ENCODE peak calls at places on chromosomes 5 and 9, in eight cellular contexts. Q, T, W, O, S, B, Z and Y are unnamed samples.

GRCh38 chr9:1875921-1876448 is 139.2 kb upstream of the SMARCA2 start:
- DNase-seq in Q (no peak), W (no peak), Z (no peak), S (no peak), O (no peak), B (no peak), T (no peak), Y (no peak)

GRCh38 chr9:37034320-37034937 is 361 bp upstream of the PAX5 start:
- DNase-seq in T (peak; percentile 84), B (peak; percentile 71), W (peak; percentile 80), S (no peak), O (no peak), Q (no peak), Z (peak; percentile 92), Y (no peak)

GRCh38 chr5:142143878-142144277 is 35.3 kb downstream of the NDFIP1 start:
- DNase-seq in W (peak; percentile 62), B (no peak), Q (peak; percentile 38), S (no peak), T (peak; percentile 30), O (peak; percentile 58), Z (peak; percentile 77), Y (peak; percentile 52)

GRCh38 chr9:842918-843468 is 1.5 kb downstream of the DMRT1 start:
- DNase-seq in Z (no peak), Q (no peak), W (peak; percentile 73), T (peak; percentile 61), B (peak; percentile 57), O (no peak), S (no peak), Y (no peak)

GRCh38 chr5:40547994-40548575 is 131.6 kb upstream of the PTGER4 start:
- DNase-seq in W (no peak), O (no peak), Z (no peak), Q (no peak), S (no peak), B (no peak), T (no peak), Y (no peak)

GRCh38 chr9:131545786-131546335 is 538 bp downstream of the PRRT1B start:
- DNase-seq in O (no peak), Z (no peak), B (no peak), W (peak; percentile 51), T (no peak), S (no peak), Q (no peak), Y (no peak)

GRCh38 chr5:1847056-1847455 is 35.7 kb downstream of the IRX4 start:
- DNase-seq in Q (no peak), T (no peak), Z (no peak), O (no peak), B (no peak), W (no peak), S (no peak), Y (no peak)

GRCh38 chr9:130268521-130269131 is 3.1 kb downstream of the HMCN2 start:
- DNase-seq in Z (no peak), S (no peak), Q (no peak), O (no peak), B (no peak), T (peak; percentile 69), W (peak; percentile 76), Y (no peak)

GRCh38 chr5:108212775-108213346 is 169.0 kb downstream of the FBXL17 start:
- DNase-seq in S (no peak), Z (no peak), W (peak; percentile 54), O (peak; percentile 70), B (peak; percentile 65), Q (no peak), T (peak; percentile 75), Y (no peak)

GRCh38 chr9:77806697-77807096 is 158.6 kb upstream of the GNA14 start:
- DNase-seq in O (no peak), S (no peak), Z (no peak), W (no peak), Q (no peak), B (no peak), T (no peak), Y (no peak)

GRCh38 chr5:100901851-100902341 is 1.2 kb downstream of the ST8SIA4 start:
- DNase-seq in B (no peak), T (peak; percentile 8), Q (no peak), Z (peak; percentile 94), O (no peak), W (peak; percentile 2), S (peak; percentile 85), Y (no peak)

GRCh38 chr9:105441761-105442160 is 6.1 kb upstream of the FSD1L start:
- DNase-seq in W (no peak), O (no peak), S (no peak), Z (no peak), Q (no peak), B (no peak), T (no peak), Y (no peak)

GRCh38 chr5:96528262-96528661 is 95.2 kb upstream of the PCSK1 start:
- DNase-seq in Q (no peak), Z (no peak), O (no peak), W (no peak), B (peak; percentile 28), S (no peak), T (no peak), Y (no peak)

GRCh38 chr5:73066466-73066865 is 53.9 kb upstream of the TMEM171 start:
- DNase-seq in S (peak; percentile 8), Q (no peak), B (no peak), Z (no peak), O (peak; percentile 89), T (no peak), W (no peak), Y (no peak)

GRCh38 chr9:5321058-5321457 is 16.5 kb upstream of the RLN2 start:
- DNase-seq in O (peak; percentile 22), Q (no peak), S (no peak), Z (no peak), W (peak; percentile 14), T (no peak), B (no peak), Y (no peak)

GRCh38 chr9:129558551-129559505 is 62.1 kb downstream of the C9orf50 start:
- DNase-seq in Q (no peak), B (peak; percentile 95), W (peak; percentile 83), Z (no peak), S (no peak), T (peak; percentile 71), O (no peak), Y (peak; percentile 41)

GRCh38 chr5:111697215-111697614 is 59.8 kb downstream of the NREP start:
- DNase-seq in B (no peak), Q (no peak), S (no peak), W (no peak), T (no peak), O (no peak), Z (no peak), Y (no peak)

GRCh38 chr5:59261969-59262368 is 631.6 kb downstream of the PDE4D start:
- DNase-seq in S (no peak), O (no peak), B (no peak), Z (no peak), T (no peak), Q (no peak), W (no peak), Y (no peak)

GRCh38 chr9:35980289-35981011 is 22.5 kb upstream of the OR2S2 start:
- DNase-seq in Q (no peak), O (no peak), S (no peak), W (no peak), B (no peak), Z (no peak), T (no peak), Y (no peak)

GRCh38 chr9:97563458-97564135 is 62.1 kb downstream of the TMOD1 start:
- DNase-seq in Z (no peak), O (no peak), T (no peak), S (no peak), W (no peak), Q (no peak), B (peak; percentile 12), Y (no peak)

GRCh38 chr9:112127281-112127680 is 47.8 kb downstream of the SUSD1 start:
- DNase-seq in Q (no peak), O (no peak), S (no peak), T (no peak), B (no peak), W (no peak), Z (no peak), Y (no peak)
- H3K4me2 ChIP-seq in Q (no peak overlapping the region), O (no peak overlapping the region), S (no peak overlapping the region), T (no peak overlapping the region), B (no peak overlapping the region), W (no peak overlapping the region), Z (no peak overlapping the region), Y (no peak overlapping the region)

DNA sequence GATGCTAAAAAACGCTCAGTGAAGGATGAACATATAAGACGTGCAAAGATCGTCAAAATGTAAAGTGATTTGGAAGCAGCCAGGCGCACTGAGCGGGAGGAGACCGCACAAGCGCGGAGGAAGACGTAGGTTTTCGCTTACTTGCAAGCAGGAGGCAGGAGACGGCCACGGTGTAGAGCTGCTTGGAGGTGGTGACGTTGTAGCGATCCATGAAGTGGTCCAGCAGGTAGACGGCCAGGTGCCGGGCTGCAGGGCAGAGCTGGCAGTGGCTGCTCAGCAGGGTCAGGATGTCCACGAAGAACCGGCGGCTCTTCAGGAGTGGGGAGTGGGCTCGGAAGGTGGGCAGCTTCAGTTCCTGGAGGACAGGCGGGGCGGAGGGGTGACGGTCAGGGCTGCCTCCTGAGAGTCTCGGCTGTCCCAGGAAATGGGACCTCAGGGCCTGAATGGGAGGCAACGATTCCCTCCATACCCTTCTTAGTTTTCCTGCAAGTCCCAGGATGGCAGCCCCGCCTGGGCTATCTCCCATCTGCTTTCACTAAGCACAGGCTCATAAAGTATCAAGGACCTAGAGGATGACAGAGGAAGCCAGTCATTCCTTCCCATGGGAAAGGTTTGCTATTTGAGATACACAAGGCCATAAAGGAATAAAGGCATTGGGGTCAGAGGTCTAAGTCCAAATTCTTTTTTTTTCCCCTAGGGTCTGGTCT is 31.8 kb downstream of the CCNJL start:
- DNase-seq in W (no peak), O (no peak), T (no peak), S (no peak), Z (no peak), B (no peak), Q (no peak), Y (no peak)
- H3K4me2 ChIP-seq in W (no peak overlapping the region), O (no peak overlapping the region), T (no peak overlapping the region), S (no peak overlapping the region), Z (no peak overlapping the region), B (no peak overlapping the region), Q (no peak overlapping the region), Y (no peak overlapping the region)

GRCh38 chr9:87827341-87827740 is 55.3 kb upstream of the SPATA31E1 start:
- DNase-seq in T (no peak), W (no peak), Q (no peak), O (no peak), Z (no peak), B (no peak), S (no peak), Y (no peak)
- H3K4me2 ChIP-seq in T (no peak overlapping the region), W (no peak overlapping the region), Q (no peak overlapping the region), O (no peak overlapping the region), Z (no peak overlapping the region), B (no peak overlapping the region), S (no peak overlapping the region), Y (no peak overlapping the region)

DNA sequence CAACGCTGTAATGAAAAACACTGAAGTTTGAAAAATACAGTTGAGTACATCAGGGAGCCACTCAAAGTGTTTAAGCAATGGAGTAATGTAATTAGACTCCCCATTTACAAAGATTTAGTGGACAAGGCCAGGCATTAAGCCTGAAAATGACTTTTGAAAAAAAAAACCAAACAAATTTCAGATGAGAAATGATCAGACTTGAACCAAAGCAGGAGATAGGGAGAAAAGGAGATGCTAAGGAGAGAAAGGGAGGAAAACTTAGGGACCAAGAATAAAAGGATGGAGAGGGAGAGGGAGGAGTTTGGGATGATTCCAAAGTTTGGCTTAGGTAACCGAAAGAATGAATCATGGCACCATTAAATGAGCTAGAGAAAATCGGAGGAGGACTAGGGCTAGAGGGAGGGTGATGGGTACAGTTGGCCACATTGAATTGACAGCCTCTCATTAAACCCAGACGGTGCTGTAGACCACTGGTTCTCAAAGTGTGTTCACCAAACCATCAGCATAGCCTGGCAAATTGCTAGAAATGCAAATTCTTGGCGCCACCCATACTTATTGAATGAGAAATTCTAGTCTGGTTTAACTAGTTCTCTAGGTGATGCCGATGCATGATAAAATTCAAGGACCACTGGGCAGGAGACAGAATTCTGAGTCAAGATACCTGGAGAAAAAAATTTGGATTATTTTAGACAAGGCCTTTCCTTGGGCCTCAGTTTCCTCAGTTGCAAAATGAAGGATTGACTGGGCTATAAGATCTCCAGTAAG is 6.2 kb upstream of the CPEB4 start:
- DNase-seq in Q (no peak), O (peak; percentile 20), Z (no peak), T (no peak), W (no peak), B (no peak), S (no peak), Y (no peak)
- H3K4me2 ChIP-seq in Q (no peak overlapping the region), O (no peak overlapping the region), Z (no peak overlapping the region), T (no peak overlapping the region), W (no peak overlapping the region), B (no peak overlapping the region), S (no peak overlapping the region), Y (no peak overlapping the region)